ENCODE peak calls at places on chromosome 1, in six cellular contexts. Z is nephron progenitor cell, W is MM.1S, S is prostate gland, D is dorsolateral prefrontal cortex, O is uterus. L is an unnamed sample.

GRCh38 chr1:17531682-17532487 is 7.6 kb upstream of the ARHGEF10L start:
- DNase-seq in O (peak), S (peak), Z (peak), W (no peak), D (peak), L (no peak)

GRCh38 chr1:12203216-12204007 is 26.4 kb upstream of the VPS13D start:
- DNase-seq in S (no peak), W (no peak), Z (no peak), D (no peak), O (no peak), L (no peak)

GRCh38 chr1:15410223-15410883 is 665 bp downstream of the EFHD2 start:
- DNase-seq in S (no peak), Z (no peak), D (no peak), W (no peak), O (no peak), L (no peak)

GRCh38 chr1:211625040-211625439 is 46.1 kb upstream of the SLC30A1 start:
- DNase-seq in O (no peak), S (no peak), W (peak), Z (no peak), D (no peak), L (no peak)

GRCh38 chr1:41381691-41382530 is 20.7 kb downstream of the FOXO6 start:
- DNase-seq in Z (peak), D (no peak), O (no peak), S (no peak), W (no peak), L (peak)

GRCh38 chr1:62613890-62614289 is 16.6 kb downstream of the ANGPTL3 start:
- DNase-seq in O (no peak), D (no peak), W (no peak), S (no peak), Z (no peak), L (no peak)

GRCh38 chr1:225422795-225423517 is 4.9 kb downstream of the LBR start:
- DNase-seq in Z (no peak), S (no peak), W (no peak), D (no peak), O (no peak), L (no peak)

GRCh38 chr1:174743654-174744561 is 255.8 kb upstream of the CACYBP start:
- DNase-seq in S (no peak), O (no peak), Z (no peak), W (peak), D (no peak), L (peak)

GRCh38 chr1:224497714-224498573 is 63.3 kb upstream of the WDR26 start:
- DNase-seq in S (peak), O (no peak), W (peak), D (no peak), Z (no peak), L (peak)

GRCh38 chr1:17610085-17610484 is 70.6 kb downstream of the ARHGEF10L start:
- DNase-seq in Z (no peak), S (no peak), O (no peak), W (no peak), D (no peak), L (no peak)

GRCh38 chr1:200038987-200039848 is 11.7 kb downstream of the NR5A2 start:
- DNase-seq in O (no peak), W (peak), Z (peak), S (no peak), D (no peak), L (peak)

GRCh38 chr1:26277261-26277661 is 2.6 kb upstream of the SH3BGRL3 start:
- DNase-seq in W (no peak), D (no peak), O (no peak), Z (no peak), S (no peak), L (no peak)

GRCh38 chr1:26274801-26275425 is 5.0 kb upstream of the SH3BGRL3 start:
- DNase-seq in D (no peak), S (no peak), Z (no peak), O (no peak), W (no peak), L (no peak)

GRCh38 chr1:26276432-26276838 is 3.5 kb upstream of the SH3BGRL3 start:
- DNase-seq in S (no peak), O (no peak), W (no peak), D (no peak), Z (no peak), L (peak)

GRCh38 chr1:26277719-26278118 is 2.2 kb upstream of the SH3BGRL3 start:
- DNase-seq in O (no peak), D (no peak), Z (no peak), W (no peak), S (no peak), L (no peak)

DNA sequence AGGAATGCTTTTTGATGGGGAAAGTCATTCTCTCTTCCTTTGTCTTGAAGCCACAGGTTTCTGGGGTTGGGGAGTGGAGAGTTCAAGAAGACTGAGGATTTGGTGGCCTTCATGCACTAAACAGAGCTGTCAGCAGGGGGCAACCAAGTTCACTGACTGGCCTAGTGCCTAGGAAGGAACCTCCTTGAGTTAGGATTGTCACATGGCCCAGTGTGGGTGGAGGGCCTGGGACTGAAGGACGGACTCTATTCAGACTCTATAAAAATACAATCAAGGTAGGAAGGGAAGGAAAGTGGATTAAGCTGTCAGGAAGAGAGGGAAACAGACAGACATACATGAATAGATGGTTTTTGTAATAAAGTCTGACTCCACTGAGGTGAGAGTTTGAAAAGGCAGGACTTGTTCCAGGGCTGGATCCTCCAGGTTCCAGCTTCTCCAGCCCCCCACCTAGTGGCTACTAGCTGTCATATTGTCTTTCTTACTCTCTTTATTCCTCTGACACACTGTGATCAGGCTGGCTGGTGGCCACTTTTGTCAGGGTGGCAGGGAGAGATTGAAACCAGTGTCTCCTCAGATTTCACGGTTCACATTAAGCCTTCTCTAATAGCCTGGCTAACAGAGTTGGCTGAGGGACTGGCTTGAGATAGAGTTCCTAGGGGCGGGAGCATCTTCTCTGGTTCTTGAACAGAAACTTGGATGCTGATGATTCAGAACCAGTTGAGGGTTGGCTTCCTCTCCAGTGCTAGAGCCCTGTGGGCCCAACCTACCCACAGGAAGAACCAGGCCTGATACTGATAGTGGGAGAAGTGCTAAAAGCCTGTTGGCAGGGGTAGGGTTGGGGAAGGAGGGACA is 4.1 kb upstream of the SH3BGRL3 start:
- DNase-seq in D (peak), Z (peak), S (peak), W (peak), O (peak), L (peak)
- TF ChIP-seq CTCF in D (peak), Z (peak), S (peak), W (peak), O (peak), L (peak)

GRCh38 chr1:34113887-34114286 is 51.1 kb downstream of the CSMD2 start:
- DNase-seq in D (no peak), Z (no peak), S (no peak), W (no peak), O (no peak), L (no peak)

GRCh38 chr1:34108269-34108668 is 56.8 kb downstream of the CSMD2 start:
- DNase-seq in W (no peak), Z (no peak), S (no peak), D (no peak), O (no peak), L (no peak)

GRCh38 chr1:34108711-34109110 is 56.3 kb downstream of the CSMD2 start:
- DNase-seq in W (no peak), O (no peak), D (no peak), S (no peak), Z (no peak), L (no peak)

GRCh38 chr1:34115233-34115632 is 49.8 kb downstream of the CSMD2 start:
- DNase-seq in O (no peak), S (no peak), D (no peak), Z (no peak), W (no peak), L (no peak)

GRCh38 chr1:34113362-34113761 is 51.7 kb downstream of the CSMD2 start:
- DNase-seq in W (no peak), O (no peak), D (no peak), S (no peak), Z (no peak), L (no peak)
- TF ChIP-seq CTCF in W (no peak), O (no peak), D (peak), S (no peak), Z (no peak), L (no peak)

GRCh38 chr1:5455651-5456050 is 536.6 kb downstream of the NPHP4 start:
- DNase-seq in S (no peak), O (no peak), W (no peak), Z (no peak), D (no peak), L (no peak)

GRCh38 chr1:5455056-5455455 is 537.2 kb downstream of the NPHP4 start:
- DNase-seq in D (no peak), W (no peak), O (no peak), S (no peak), Z (no peak), L (no peak)

GRCh38 chr1:5459839-5460238 is 532.4 kb downstream of the NPHP4 start:
- DNase-seq in O (no peak), Z (no peak), W (no peak), D (no peak), S (no peak), L (no peak)

GRCh38 chr1:5458248-5458647 is 534.0 kb downstream of the NPHP4 start:
- DNase-seq in W (no peak), S (no peak), D (no peak), Z (no peak), O (no peak), L (no peak)

GRCh38 chr1:5456090-5456789 is 536.0 kb downstream of the NPHP4 start:
- DNase-seq in S (no peak), D (no peak), W (no peak), Z (no peak), O (no peak), L (no peak)
- TF ChIP-seq CTCF in S (no peak), D (no peak), W (no peak), Z (no peak), O (no peak), L (no peak)

DNA sequence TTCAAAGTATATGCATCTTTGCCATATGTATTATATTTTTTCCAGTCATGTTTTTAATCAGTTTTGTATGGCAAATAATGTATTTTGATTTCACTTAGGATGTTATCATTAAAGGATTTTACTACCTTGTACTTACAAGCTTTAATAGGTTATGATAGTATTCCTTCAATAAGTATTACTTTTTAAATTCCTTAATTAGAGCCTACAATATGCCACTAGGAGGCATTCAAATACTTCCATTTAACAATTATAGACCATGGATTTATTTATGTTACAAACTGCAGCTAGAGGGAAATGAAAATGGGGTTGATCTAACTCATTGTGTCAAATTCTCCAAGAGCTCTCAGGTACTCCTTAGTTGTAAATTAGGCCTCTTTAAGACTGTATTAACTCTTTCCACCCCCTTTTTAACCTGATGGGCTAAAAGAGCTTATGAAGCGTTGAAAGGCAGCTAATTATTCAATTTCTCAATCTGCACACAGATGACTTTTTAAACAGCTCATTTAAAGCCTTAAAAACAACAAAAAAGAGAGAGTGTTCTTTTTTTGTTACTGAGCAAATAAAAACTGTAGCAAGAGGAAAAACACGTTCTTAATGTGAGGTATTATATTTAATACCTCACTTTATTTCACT is 156.2 kb downstream of the DENND1B start:
- DNase-seq in D (no peak), W (peak), O (no peak), Z (no peak), S (no peak), L (no peak)
- TF ChIP-seq CTCF in D (peak), W (peak), O (peak), Z (no peak), S (peak), L (no peak)

GRCh38 chr1:53258216-53258615 is 19.9 kb upstream of the MAGOH start:
- DNase-seq in O (no peak), Z (no peak), W (no peak), S (no peak), D (no peak), L (no peak)

GRCh38 chr1:53254011-53254640 is 15.8 kb upstream of the MAGOH start:
- DNase-seq in Z (no peak), D (no peak), S (no peak), O (no peak), W (no peak), L (no peak)

GRCh38 chr1:53256744-53257453 is 18.6 kb upstream of the MAGOH start:
- DNase-seq in D (no peak), O (no peak), Z (no peak), W (no peak), S (no peak), L (no peak)

GRCh38 chr1:53257454-53258081 is 19.2 kb upstream of the MAGOH start:
- DNase-seq in Z (no peak), O (no peak), W (no peak), S (no peak), D (no peak), L (no peak)

GRCh38 chr1:53255031-53255430 is 16.7 kb upstream of the MAGOH start:
- DNase-seq in Z (no peak), O (no peak), S (no peak), D (no peak), W (no peak), L (no peak)
- TF ChIP-seq CTCF in Z (no peak), O (no peak), S (no peak), D (no peak), W (no peak), L (no peak)

DNA sequence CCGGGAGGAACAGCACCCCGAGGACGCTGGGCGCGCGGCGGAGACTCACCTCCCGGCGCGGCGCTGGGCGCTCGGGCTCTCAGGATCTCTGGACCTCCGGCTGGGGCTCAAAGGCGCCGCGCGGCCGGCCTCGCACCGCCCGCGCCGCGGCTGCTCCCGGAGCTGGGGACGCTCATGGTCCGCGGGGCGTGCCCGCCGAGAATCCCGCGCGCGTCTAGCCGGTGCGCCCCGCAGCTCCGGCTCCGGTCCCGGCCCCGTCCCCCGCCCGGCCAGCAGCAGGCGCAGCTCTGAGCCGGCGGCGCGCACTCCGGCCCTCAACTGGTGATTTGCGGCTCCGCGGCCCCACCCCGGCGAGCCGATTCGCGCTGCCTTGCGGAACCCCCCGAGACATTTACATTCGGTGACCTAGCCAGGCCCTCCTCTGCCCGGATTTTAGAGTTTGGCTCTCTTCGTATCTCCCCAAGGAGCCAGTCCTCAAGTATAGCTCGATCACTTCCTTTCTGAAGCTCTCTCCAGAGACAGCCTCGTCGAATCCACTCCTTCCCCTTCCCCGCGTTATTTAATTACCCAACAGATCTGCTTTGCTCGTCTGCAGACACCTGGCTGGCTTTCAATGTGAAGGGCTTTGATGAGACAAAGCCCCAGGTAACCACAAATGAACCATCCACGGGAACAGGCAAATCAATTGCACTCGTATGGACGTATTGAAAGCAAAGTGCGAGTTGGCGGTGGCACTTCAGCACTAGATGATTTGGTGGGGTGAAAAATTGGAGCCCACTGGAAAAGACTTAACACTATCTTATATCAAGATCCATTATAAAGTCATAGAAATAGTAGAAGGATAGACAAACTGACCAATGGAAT is at the start of gene BCAR3:
- DNase-seq in W (no peak), S (peak), Z (peak), D (peak), O (peak), L (peak)
- TF ChIP-seq CTCF in W (no peak), S (peak), Z (no peak), D (no peak), O (peak), L (peak)

GRCh38 chr1:235843458-235843857 is 23.2 kb downstream of the LYST start:
- DNase-seq in S (no peak), Z (no peak), W (peak), D (no peak), O (no peak), L (peak)
- TF ChIP-seq CTCF in S (peak), Z (peak), W (peak), D (peak), O (peak), L (peak)

GRCh38 chr1:240941706-240942370 is 329.9 kb upstream of the GREM2 start:
- DNase-seq in W (no peak), D (no peak), Z (no peak), O (no peak), S (no peak), L (no peak)
- TF ChIP-seq CTCF in W (no peak), D (no peak), Z (no peak), O (no peak), S (no peak), L (no peak)

DNA sequence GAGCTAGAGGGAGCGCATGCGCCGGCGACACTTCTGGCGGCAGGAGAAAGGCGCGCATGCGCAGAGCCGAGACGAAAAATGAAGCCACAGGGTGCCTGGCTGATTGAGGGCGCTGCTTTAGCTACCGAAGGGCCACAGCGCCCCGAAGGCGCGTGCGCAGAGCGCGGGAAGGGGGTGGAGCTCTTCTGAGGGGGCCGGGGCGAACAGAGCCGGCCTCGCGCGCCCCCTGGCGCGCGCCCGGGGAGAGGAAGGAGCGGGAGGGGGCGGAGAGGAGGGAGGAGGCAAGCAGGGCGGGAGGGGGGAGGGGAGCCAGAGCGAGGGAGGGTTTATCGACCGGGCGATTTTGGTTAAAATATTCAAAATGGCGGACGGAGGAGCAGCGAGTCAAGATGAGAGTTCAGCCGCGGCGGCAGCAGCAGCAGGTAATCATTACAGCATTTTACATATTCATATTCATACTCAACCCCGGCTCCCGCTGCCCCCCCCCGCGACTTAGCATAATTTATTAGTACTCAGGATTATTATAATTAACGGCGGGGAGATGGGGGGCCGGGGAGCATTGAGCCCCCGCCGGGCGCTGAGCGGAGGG is at the start of gene POU2F1:
- DNase-seq in S (peak), D (peak), O (peak), W (peak), Z (peak), L (peak)
- TF ChIP-seq CTCF in S (peak), D (peak), O (peak), W (peak), Z (peak), L (peak)